ENCODE peak calls at places on chromosome 20, in ten cellular contexts. Q is activated T-cell treated with anti-CD3 and anti-CD28 coated beads, Interleukin-2, amount 50 U/mL, for 72 hours; Z is osteoblast; B is PC-3; O is left ventricle myocardium inferior; E is LoVo; G is stimulated activated CD8-positive, alpha-beta memory T cell treated with anti-CD3 and anti-CD28 coated beads, Interleukin-2, amount 100 ng/mL, for 1 hour; U is neural crest cell; M is NCI-H1436 treated with DMSO at 0.1 percent for 48 hours; J is NCI-H146. L is an unnamed sample.

GRCh38 chr20:15654208-15654649 is 919.0 kb downstream of the KIF16B start:
- DNase-seq in Q (no peak), Z (no peak), B (peak; percentile 87), O (no peak), E (peak; percentile 73), G (no peak), U (peak; percentile 20), M (no peak), J (peak; percentile 63), L (no peak)

GRCh38 chr20:43799150-43799711 is 72.4 kb upstream of the GTSF1L start:
- DNase-seq in Q (no peak), Z (no peak), B (peak; percentile 26), O (no peak), E (no peak), G (no peak), U (no peak), M (no peak), J (no peak), L (peak; percentile 74)

GRCh38 chr20:52972965-52973819 is 1.0 kb downstream of the TSHZ2 start:
- DNase-seq in Q (peak; percentile 47), Z (no peak), B (no peak), O (peak; percentile 14), E (no peak), G (no peak), U (peak; percentile 11), M (no peak), J (peak; percentile 52), L (no peak)

GRCh38 chr20:45629496-45630100 is at the start of gene WFDC10A:
- DNase-seq in Q (peak; percentile 12), Z (peak; percentile 84), B (peak; percentile 79), O (no peak), E (peak; percentile 54), G (no peak), U (peak; percentile 45), M (no peak), J (no peak), L (peak; percentile 13)

GRCh38 chr20:51612896-51613295 is 70.4 kb upstream of the NFATC2 start:
- DNase-seq in Q (no peak), Z (no peak), B (no peak), O (no peak), E (no peak), G (no peak), U (no peak), M (no peak), J (no peak), L (no peak)

GRCh38 chr20:51382986-51383821 is 159.3 kb downstream of the NFATC2 start:
- DNase-seq in Q (no peak), Z (no peak), B (peak; percentile 95), O (no peak), E (no peak), G (no peak), U (no peak), M (peak; percentile 14), J (peak; percentile 78), L (no peak)

GRCh38 chr20:54497931-54498718 is 22.7 kb downstream of the DOK5 start:
- DNase-seq in Q (no peak), Z (no peak), B (no peak), O (no peak), E (no peak), G (no peak), U (no peak), M (no peak), J (no peak), L (no peak)

GRCh38 chr20:56420028-56420427 is 8.0 kb downstream of the CASS4 start:
- DNase-seq in Q (no peak), Z (no peak), B (no peak), O (no peak), E (no peak), G (no peak), U (no peak), M (no peak), J (no peak), L (no peak)

GRCh38 chr20:44183282-44183681 is 3.7 kb downstream of the JPH2 start:
- DNase-seq in Q (no peak), Z (no peak), B (no peak), O (no peak), E (no peak), G (no peak), U (no peak), M (no peak), J (no peak), L (no peak)

GRCh38 chr20:9200620-9201019 is 131.7 kb downstream of the PLCB4 start:
- DNase-seq in Q (no peak), Z (peak; percentile 76), B (peak; percentile 96), O (no peak), E (peak; percentile 60), G (no peak), U (no peak), M (no peak), J (no peak), L (no peak)

GRCh38 chr20:57202309-57202708 is 64.1 kb downstream of the BMP7 start:
- DNase-seq in Q (no peak), Z (no peak), B (no peak), O (no peak), E (no peak), G (no peak), U (no peak), M (no peak), J (no peak), L (no peak)

GRCh38 chr20:48783533-48784272 is 44.1 kb downstream of the PREX1 start:
- DNase-seq in Q (peak; percentile 60), Z (no peak), B (no peak), O (no peak), E (no peak), G (no peak), U (no peak), M (no peak), J (no peak), L (no peak)

GRCh38 chr20:57856658-57857057 is 146.8 kb upstream of the PMEPA1 start:
- DNase-seq in Q (peak; percentile 6), Z (no peak), B (peak; percentile 75), O (no peak), E (no peak), G (no peak), U (no peak), M (no peak), J (no peak), L (no peak)

GRCh38 chr20:62581308-62581707 is 61.0 kb upstream of the SLCO4A1 start:
- DNase-seq in Q (no peak), Z (no peak), B (no peak), O (no peak), E (no peak), G (no peak), U (no peak), M (no peak), J (no peak), L (no peak)

GRCh38 chr20:49669601-49670189 is 44.0 kb downstream of the B4GALT5 start:
- DNase-seq in Q (peak; percentile 33), Z (no peak), B (no peak), O (no peak), E (no peak), G (no peak), U (no peak), M (no peak), J (no peak), L (no peak)

GRCh38 chr20:9397928-9398327 is 116.5 kb upstream of the LAMP5 start:
- DNase-seq in Q (no peak), Z (no peak), B (no peak), O (no peak), E (no peak), G (no peak), U (no peak), M (no peak), J (no peak), L (no peak)

GRCh38 chr20:12555369-12555768 is 453.4 kb upstream of the SPTLC3 start:
- DNase-seq in Q (no peak), Z (no peak), B (peak; percentile 51), O (no peak), E (peak; percentile 33), G (no peak), U (no peak), M (no peak), J (peak; percentile 12), L (no peak)

GRCh38 chr20:34637245-34638185 is 39.4 kb downstream of the PIGU start:
- DNase-seq in Q (no peak), Z (peak; percentile 78), B (peak; percentile 39), O (no peak), E (no peak), G (no peak), U (no peak), M (no peak), J (no peak), L (no peak)

GRCh38 chr20:50588034-50588736 is 78.0 kb downstream of the PTPN1 start:
- DNase-seq in Q (peak; percentile 81), Z (peak; percentile 97), B (peak; percentile 86), O (peak; percentile 71), E (peak; percentile 47), G (peak; percentile 45), U (peak; percentile 68), M (no peak), J (peak; percentile 39), L (no peak)

GRCh38 chr20:63064310-63064709 is 57.5 kb upstream of the BHLHE23 start:
- DNase-seq in Q (no peak), Z (peak; percentile 69), B (no peak), O (peak; percentile 8), E (no peak), G (no peak), U (no peak), M (no peak), J (no peak), L (no peak)

GRCh38 chr20:49166534-49167449 is 21.3 kb downstream of the STAU1 start:
- DNase-seq in Q (no peak), Z (no peak), B (no peak), O (no peak), E (no peak), G (no peak), U (no peak), M (no peak), J (no peak), L (no peak)

GRCh38 chr20:22385602-22386299 is 198.6 kb downstream of the FOXA2 start:
- DNase-seq in Q (no peak), Z (no peak), B (peak; percentile 60), O (no peak), E (peak; percentile 16), G (no peak), U (no peak), M (no peak), J (peak; percentile 81), L (no peak)

GRCh38 chr20:22918286-22918983 is 116.7 kb upstream of the SSTR4 start:
- DNase-seq in Q (no peak), Z (no peak), B (no peak), O (no peak), E (no peak), G (no peak), U (no peak), M (no peak), J (no peak), L (no peak)

GRCh38 chr20:308427-309038 is 11.2 kb downstream of the ZCCHC3 start:
- DNase-seq in Q (no peak), Z (no peak), B (peak; percentile 52), O (no peak), E (no peak), G (no peak), U (no peak), M (no peak), J (no peak), L (no peak)

GRCh38 chr20:56409521-56409920 is 2.5 kb upstream of the CASS4 start:
- DNase-seq in Q (no peak), Z (no peak), B (no peak), O (no peak), E (no peak), G (no peak), U (no peak), M (no peak), J (no peak), L (no peak)

GRCh38 chr20:7415427-7415826 is 524.8 kb downstream of the HAO1 start:
- DNase-seq in Q (no peak), Z (no peak), B (no peak), O (no peak), E (no peak), G (no peak), U (no peak), M (no peak), J (no peak), L (no peak)